ENCODE peak calls at places on chromosome 1, in ten cellular contexts. E is body of pancreas, P is mucosa of descending colon, F is thoracic aorta, Y is psoas muscle, U is SJSA1, Z is kidney, J is HCT116, M is heart right ventricle, V is aorta. Q is an unnamed sample.

GRCh38 chr1:161171191-161171590 is 5.0 kb downstream of the PPOX start:
- DNase-seq in U (no peak), P (no peak), E (no peak), V (peak; percentile 20), J (no peak), Y (no peak), Z (no peak), F (no peak), M (no peak), Q (no peak)

GRCh38 chr1:55480396-55480795 is 265.2 kb upstream of the USP24 start:
- DNase-seq in E (no peak), V (no peak), F (no peak), U (no peak), P (no peak), Z (no peak), M (no peak), Y (no peak), J (no peak), Q (no peak)

GRCh38 chr1:21307663-21308062 is 17.4 kb upstream of the ECE1 start:
- DNase-seq in M (no peak), F (no peak), J (no peak), V (no peak), U (no peak), Z (no peak), E (no peak), P (no peak), Y (no peak), Q (peak; percentile 12)

GRCh38 chr1:193706763-193707162 is 520.4 kb upstream of the B3GALT2 start:
- DNase-seq in Z (no peak), E (no peak), M (no peak), Y (no peak), V (no peak), P (no peak), J (no peak), U (no peak), F (no peak), Q (no peak)

GRCh38 chr1:111251570-111251969 is 24.1 kb downstream of the CHI3L2 start:
- DNase-seq in V (no peak), U (no peak), Y (no peak), F (no peak), P (no peak), M (no peak), J (no peak), E (no peak), Z (no peak), Q (no peak)

GRCh38 chr1:158124999-158125398 is 55.7 kb upstream of the CD1D start:
- DNase-seq in E (peak; percentile 94), Y (peak; percentile 78), J (peak; percentile 89), U (peak; percentile 84), P (peak; percentile 81), Z (peak; percentile 89), V (peak; percentile 88), M (peak; percentile 72), F (peak; percentile 84), Q (peak; percentile 55)

GRCh38 chr1:27862671-27863551 is 9.4 kb upstream of the THEMIS2 start:
- DNase-seq in J (no peak), Y (peak; percentile 66), V (no peak), E (peak; percentile 85), M (no peak), Z (peak; percentile 86), U (peak; percentile 77), P (no peak), F (no peak), Q (no peak)

GRCh38 chr1:8763888-8764287 is 53.6 kb downstream of the RERE start:
- DNase-seq in P (no peak), Y (no peak), F (no peak), U (no peak), Z (no peak), V (no peak), M (no peak), E (peak; percentile 7), J (no peak), Q (no peak)

GRCh38 chr1:168636642-168637111 is 60.3 kb downstream of the XCL1 start:
- DNase-seq in J (no peak), Y (no peak), E (peak; percentile 50), U (no peak), V (no peak), F (peak; percentile 31), M (no peak), Z (no peak), P (no peak), Q (no peak)

DNA sequence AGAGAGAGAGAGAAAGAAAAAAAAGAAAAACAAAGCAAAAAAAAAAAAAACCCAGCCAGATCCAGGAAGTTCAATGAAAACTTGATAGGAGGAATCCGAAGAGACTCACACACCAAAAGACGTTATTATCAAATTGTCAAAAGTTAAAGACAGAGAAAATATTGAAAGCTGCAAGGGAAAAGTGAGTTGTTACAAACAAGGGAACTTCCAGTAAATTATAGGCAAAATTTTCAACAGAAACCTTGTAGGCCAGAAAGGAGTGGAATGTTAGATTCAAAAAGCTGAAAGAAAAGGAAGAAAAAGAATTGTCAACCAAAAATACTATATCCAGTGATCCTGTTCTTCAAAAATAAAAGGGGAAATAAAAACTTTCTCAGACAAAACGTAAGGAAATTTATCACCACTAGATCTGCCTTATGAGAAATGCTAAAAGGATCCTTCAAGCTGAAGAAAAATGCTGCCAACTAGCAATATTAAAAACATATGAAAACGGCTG is 23.6 kb downstream of the ERO1B start:
- DNase-seq in Y (no peak), Z (no peak), J (no peak), P (no peak), M (no peak), U (no peak), E (no peak), V (no peak), F (no peak), Q (no peak)
- H3K9me3 ChIP-seq in Y (peaks cover 26% of the 10 kb centered on the region), Z (no peaks in the 10 kb centered on the region), J (peaks cover 8% of the 10 kb centered on the region), P (peaks cover 33% of the 10 kb centered on the region), M (peaks cover 38% of the 10 kb centered on the region), U (no peaks in the 10 kb centered on the region), E (peaks cover 20% of the 10 kb centered on the region), V (peaks cover 1% of the 10 kb centered on the region), F (peaks cover 23% of the 10 kb centered on the region), Q (peaks cover 14% of the 10 kb centered on the region)

GRCh38 chr1:214314178-214314843 is 33.4 kb downstream of the SMYD2 start:
- DNase-seq in F (no peak), U (no peak), Z (no peak), V (no peak), M (no peak), Y (no peak), E (no peak), J (no peak), P (no peak), Q (no peak)

GRCh38 chr1:214318356-214318755 is 37.4 kb downstream of the SMYD2 start:
- DNase-seq in Y (peak; percentile 31), V (no peak), M (no peak), J (no peak), U (no peak), P (no peak), E (no peak), Z (no peak), F (no peak), Q (no peak)

GRCh38 chr1:214317300-214317699 is 36.3 kb downstream of the SMYD2 start:
- DNase-seq in F (no peak), V (no peak), Z (no peak), M (no peak), Y (no peak), E (no peak), P (no peak), J (no peak), U (no peak), Q (no peak)

GRCh38 chr1:214317734-214318133 is 36.8 kb downstream of the SMYD2 start:
- DNase-seq in E (no peak), V (no peak), P (no peak), M (no peak), J (no peak), U (no peak), Z (no peak), F (no peak), Y (no peak), Q (no peak)

DNA sequence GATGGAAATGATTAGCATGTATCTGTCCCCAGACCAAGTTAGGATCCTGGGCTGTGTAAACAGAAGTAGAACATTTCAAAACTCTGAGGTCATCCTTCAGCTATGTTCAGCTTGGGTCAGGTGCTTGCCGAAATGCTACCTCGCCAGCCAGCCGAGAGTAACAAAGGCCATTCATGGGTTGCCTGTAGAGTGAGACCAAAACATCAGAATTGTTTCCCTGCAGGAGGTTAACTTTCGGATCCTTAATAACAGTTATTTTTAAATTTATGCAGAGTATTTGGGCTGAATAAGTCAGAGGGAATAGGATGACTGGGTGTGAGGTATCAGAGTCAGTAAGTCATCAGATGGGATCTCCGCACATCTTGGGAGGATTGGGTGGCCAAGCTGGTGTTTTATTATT is 35.6 kb downstream of the SMYD2 start:
- DNase-seq in F (no peak), M (no peak), U (no peak), V (no peak), J (no peak), P (no peak), Z (no peak), Y (no peak), E (peak; percentile 49), Q (no peak)
- H3K4me3 ChIP-seq in F (no peak overlapping the region), M (no peak overlapping the region), U (no peak overlapping the region), V (no peak overlapping the region), J (no peak overlapping the region), P (no peak overlapping the region), Z (no peak overlapping the region), Y (no peak overlapping the region), E (no peak overlapping the region), Q (no peak overlapping the region)

DNA sequence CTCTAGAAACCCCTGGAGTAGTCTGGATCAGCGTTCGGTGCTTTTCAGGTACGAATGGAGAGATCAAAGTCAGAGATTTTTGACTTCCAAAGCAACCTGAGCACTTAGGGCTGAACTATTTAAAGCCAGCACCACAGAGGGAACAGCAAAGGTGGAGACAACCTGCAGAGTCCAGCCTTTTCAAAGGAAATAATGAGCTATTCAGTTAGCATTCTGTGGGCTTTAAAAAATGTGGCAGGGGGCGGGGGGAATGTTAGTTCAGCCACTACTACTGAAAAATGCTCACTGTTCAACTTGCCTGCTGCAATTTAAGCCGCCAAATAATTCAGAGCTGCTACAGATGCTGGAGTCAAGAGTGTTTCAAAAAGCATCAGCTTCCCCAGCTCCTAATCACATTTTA is 473.3 kb upstream of the PLXNA2 start:
- DNase-seq in P (no peak), J (no peak), F (no peak), V (no peak), E (no peak), M (no peak), U (no peak), Y (no peak), Z (no peak), Q (no peak)
- H3K9me3 ChIP-seq in P (peaks cover 16% of the 10 kb centered on the region), J (peaks cover 7% of the 10 kb centered on the region), F (peaks cover 10% of the 10 kb centered on the region), V (peaks cover 2% of the 10 kb centered on the region), E (peaks cover 4% of the 10 kb centered on the region), M (peaks cover 10% of the 10 kb centered on the region), U (no peaks in the 10 kb centered on the region), Y (peaks cover 12% of the 10 kb centered on the region), Z (no peaks in the 10 kb centered on the region), Q (no peaks in the 10 kb centered on the region)

DNA sequence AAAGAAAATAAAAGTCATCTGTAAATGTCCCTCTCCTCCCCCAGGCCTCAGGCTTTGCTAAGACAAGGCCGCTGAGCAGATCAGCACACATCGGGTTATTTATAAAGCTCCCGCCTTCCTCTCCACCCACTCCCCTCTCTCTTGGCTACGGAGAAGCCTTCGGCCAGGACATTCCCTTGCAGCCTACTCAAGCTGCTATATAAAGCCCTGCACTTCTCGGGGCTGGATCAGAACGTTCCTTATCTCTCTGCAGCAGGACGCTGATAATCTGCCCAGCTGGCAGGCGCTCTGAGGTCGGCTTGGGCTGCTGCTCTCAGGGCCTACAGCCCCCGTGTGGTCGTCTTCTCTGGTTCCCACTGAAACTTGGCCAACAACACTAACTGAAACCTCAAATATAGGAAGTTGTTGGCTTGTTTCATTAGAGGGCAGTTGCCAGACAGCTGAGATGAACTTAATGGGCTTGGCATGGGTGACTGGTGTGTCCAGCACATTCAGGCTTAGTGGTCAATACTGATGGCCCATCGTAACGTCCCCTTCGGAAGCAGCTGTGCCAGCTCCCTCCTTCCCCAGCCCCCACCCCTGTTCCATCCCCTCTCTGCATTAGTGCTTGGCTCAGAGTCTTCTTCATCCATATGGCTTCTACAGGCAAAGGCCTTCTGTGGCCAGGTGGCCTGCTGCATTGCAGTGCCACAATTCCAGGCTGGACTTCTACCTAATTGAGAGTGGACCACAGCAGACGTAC is 64.6 kb downstream of the IER5 start:
- DNase-seq in Z (peak; percentile 95), U (no peak), F (peak; percentile 74), E (peak; percentile 89), Y (peak; percentile 84), V (peak; percentile 92), P (peak; percentile 55), M (peak; percentile 86), J (no peak), Q (no peak)
- H3K4me3 ChIP-seq in Z (no peak overlapping the region), U (no peak overlapping the region), F (peak overlapping the region; percentile 45), E (no peak overlapping the region), Y (peak overlapping the region; percentile 2), V (no peak overlapping the region), P (no peak overlapping the region), M (no peak overlapping the region), J (no peak overlapping the region), Q (no peak overlapping the region)

Q was measured in CD8-positive, alpha-beta memory T cell.